ENCODE peak calls at places on chromosomes 3 and 15, in five cellular contexts. One of them, this sample, is unnamed. For H3K4me1, H3K27me3 and H3K9me3, the result is how much of the 10 kb centered on the place peaks cover.

GRCh38 chr15:85539491-85539890 is 159.1 kb downstream of the AKAP13 start:
- DNase-seq in hepatocyte: no peak
- DNase-seq in lower lobe of right lung: no peak
- DNase-seq in endodermal cell: no peak
- DNase-seq in psoas muscle: no peak
- DNase-seq in this sample: no peak

GRCh38 chr3:57120803-57121174 is 44.4 kb downstream of the IL17RD start:
- DNase-seq in hepatocyte: no peak
- DNase-seq in lower lobe of right lung: no peak
- DNase-seq in endodermal cell: no peak
- DNase-seq in psoas muscle: no peak
- DNase-seq in this sample: no peak

GRCh38 chr3:130968231-130968630 is 58.4 kb downstream of the ASTE1 start:
- DNase-seq in hepatocyte: no peak
- DNase-seq in lower lobe of right lung: no peak
- DNase-seq in endodermal cell: no peak
- DNase-seq in psoas muscle: no peak
- DNase-seq in this sample: no peak

GRCh38 chr15:47184405-47185221 is 532.7 kb upstream of the SEMA6D start:
- DNase-seq in hepatocyte: peak
- DNase-seq in lower lobe of right lung: no peak
- DNase-seq in endodermal cell: peak
- DNase-seq in psoas muscle: no peak
- DNase-seq in this sample: no peak

GRCh38 chr3:28916713-28917499 is 364.0 kb upstream of the RBMS3 start:
- DNase-seq in hepatocyte: peak
- DNase-seq in lower lobe of right lung: peak
- DNase-seq in endodermal cell: peak
- DNase-seq in psoas muscle: peak
- DNase-seq in this sample: peak

GRCh38 chr15:40754574-40754882 is 526 bp downstream of the RMDN3 start:
- DNase-seq in hepatocyte: peak
- DNase-seq in lower lobe of right lung: no peak
- DNase-seq in endodermal cell: peak
- DNase-seq in psoas muscle: no peak
- DNase-seq in this sample: peak

GRCh38 chr3:57335273-57335938 is 42.9 kb upstream of the ASB14 start:
- DNase-seq in hepatocyte: no peak
- DNase-seq in lower lobe of right lung: no peak
- DNase-seq in endodermal cell: no peak
- DNase-seq in psoas muscle: no peak
- DNase-seq in this sample: no peak

GRCh38 chr15:49906976-49907375 is 212.1 kb downstream of the ATP8B4 start:
- DNase-seq in hepatocyte: no peak
- DNase-seq in lower lobe of right lung: no peak
- DNase-seq in endodermal cell: no peak
- DNase-seq in psoas muscle: no peak
- DNase-seq in this sample: no peak

GRCh38 chr3:161263057-161263456 is 41.9 kb downstream of the NMD3 start:
- DNase-seq in hepatocyte: no peak
- DNase-seq in lower lobe of right lung: no peak
- DNase-seq in endodermal cell: no peak
- DNase-seq in psoas muscle: no peak
- DNase-seq in this sample: no peak

GRCh38 chr15:49152552-49153337 is 2.7 kb downstream of the COPS2 start:
- DNase-seq in hepatocyte: no peak
- DNase-seq in lower lobe of right lung: no peak
- DNase-seq in endodermal cell: no peak
- DNase-seq in psoas muscle: no peak
- DNase-seq in this sample: no peak

GRCh38 chr15:31278544-31279220 is 48.0 kb upstream of the KLF13 start:
- DNase-seq in hepatocyte: no peak
- DNase-seq in lower lobe of right lung: no peak
- DNase-seq in endodermal cell: peak
- DNase-seq in psoas muscle: no peak
- DNase-seq in this sample: peak

GRCh38 chr3:30518201-30518864 is 88.1 kb upstream of the TGFBR2 start:
- DNase-seq in hepatocyte: peak
- DNase-seq in lower lobe of right lung: no peak
- DNase-seq in endodermal cell: no peak
- DNase-seq in psoas muscle: no peak
- DNase-seq in this sample: peak

GRCh38 chr3:157163554-157163953 is 3.6 kb upstream of the CCNL1 start:
- DNase-seq in hepatocyte: no peak
- DNase-seq in lower lobe of right lung: no peak
- DNase-seq in endodermal cell: no peak
- DNase-seq in psoas muscle: no peak
- DNase-seq in this sample: no peak

GRCh38 chr3:39190281-39191025 is 1.9 kb downstream of the XIRP1 start:
- DNase-seq in hepatocyte: no peak
- DNase-seq in lower lobe of right lung: no peak
- DNase-seq in endodermal cell: peak
- DNase-seq in psoas muscle: no peak
- DNase-seq in this sample: no peak

GRCh38 chr3:39189648-39190269 is 2.6 kb downstream of the XIRP1 start:
- DNase-seq in hepatocyte: peak
- DNase-seq in lower lobe of right lung: peak
- DNase-seq in endodermal cell: peak
- DNase-seq in psoas muscle: no peak
- DNase-seq in this sample: peak

GRCh38 chr3:39187372-39188155 is 4.8 kb downstream of the XIRP1 start:
- DNase-seq in hepatocyte: no peak
- DNase-seq in lower lobe of right lung: peak
- DNase-seq in endodermal cell: no peak
- DNase-seq in psoas muscle: no peak
- DNase-seq in this sample: no peak

GRCh38 chr3:39188271-39189149 is 3.9 kb downstream of the XIRP1 start:
- DNase-seq in hepatocyte: no peak
- DNase-seq in lower lobe of right lung: no peak
- DNase-seq in endodermal cell: no peak
- DNase-seq in psoas muscle: no peak
- DNase-seq in this sample: no peak

DNA sequence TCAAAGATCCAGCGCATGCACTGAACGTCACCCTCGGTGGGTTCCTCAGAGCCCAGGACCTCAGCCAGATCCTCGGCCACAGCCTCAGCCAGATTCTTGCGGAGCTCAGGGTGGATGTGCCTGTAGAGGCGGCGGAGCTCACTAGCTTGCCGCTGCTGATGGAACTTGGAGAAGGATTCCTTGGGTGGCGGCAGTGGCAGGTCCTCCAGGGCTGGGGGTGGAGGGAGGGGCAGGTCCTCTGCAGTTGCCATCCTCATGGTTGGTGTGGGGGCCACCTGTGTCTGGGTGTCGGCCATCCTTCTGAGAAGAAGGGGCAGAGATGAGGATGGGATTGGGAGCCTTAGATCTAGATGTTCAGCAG is 3.3 kb downstream of the XIRP1 start:
- DNase-seq in hepatocyte: no peak
- DNase-seq in lower lobe of right lung: no peak
- DNase-seq in endodermal cell: peak
- DNase-seq in psoas muscle: no peak
- DNase-seq in this sample: no peak
- H3K4me1 ChIP-seq in hepatocyte: under half
- H3K4me1 ChIP-seq in lower lobe of right lung: under half
- H3K4me1 ChIP-seq in endodermal cell: under half
- H3K4me1 ChIP-seq in psoas muscle: under half
- H3K4me1 ChIP-seq in this sample: under half

DNA sequence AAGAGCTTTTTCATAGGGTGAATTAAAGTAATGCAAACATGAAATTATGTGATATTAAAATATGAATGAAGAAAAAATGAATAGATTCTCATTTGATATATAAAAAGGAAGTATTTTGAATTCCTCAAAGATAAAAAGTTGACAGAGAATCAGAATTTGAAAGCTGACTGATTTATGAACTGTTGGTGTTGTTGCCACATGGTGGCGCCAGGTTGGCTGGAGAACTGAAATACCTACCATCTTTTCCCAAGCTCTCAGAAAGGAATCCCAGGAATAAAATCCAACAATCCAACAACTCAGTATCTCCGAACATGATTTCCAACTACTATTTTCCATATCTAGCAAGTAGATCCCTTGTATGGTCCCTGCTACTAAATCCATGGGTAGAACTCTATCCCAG is 3.1 kb downstream of the MYRIP start:
- DNase-seq in hepatocyte: peak
- DNase-seq in lower lobe of right lung: no peak
- DNase-seq in endodermal cell: peak
- DNase-seq in psoas muscle: no peak
- DNase-seq in this sample: peak
- H3K27me3 ChIP-seq in hepatocyte: half or more
- H3K27me3 ChIP-seq in lower lobe of right lung: under half
- H3K27me3 ChIP-seq in endodermal cell: under half
- H3K27me3 ChIP-seq in psoas muscle: under half
- H3K27me3 ChIP-seq in this sample: under half

GRCh38 chr15:95698230-95698629 is 632.3 kb upstream of the NR2F2 start:
- DNase-seq in hepatocyte: no peak
- DNase-seq in lower lobe of right lung: no peak
- DNase-seq in endodermal cell: no peak
- DNase-seq in psoas muscle: no peak
- DNase-seq in this sample: no peak

GRCh38 chr15:95699578-95699977 is 630.9 kb upstream of the NR2F2 start:
- DNase-seq in hepatocyte: no peak
- DNase-seq in lower lobe of right lung: no peak
- DNase-seq in endodermal cell: no peak
- DNase-seq in psoas muscle: no peak
- DNase-seq in this sample: no peak

GRCh38 chr15:95698971-95699370 is 631.5 kb upstream of the NR2F2 start:
- DNase-seq in hepatocyte: no peak
- DNase-seq in lower lobe of right lung: no peak
- DNase-seq in endodermal cell: no peak
- DNase-seq in psoas muscle: no peak
- DNase-seq in this sample: no peak

GRCh38 chr15:95701410-95701809 is 629.1 kb upstream of the NR2F2 start:
- DNase-seq in hepatocyte: no peak
- DNase-seq in lower lobe of right lung: no peak
- DNase-seq in endodermal cell: no peak
- DNase-seq in psoas muscle: no peak
- DNase-seq in this sample: no peak
- H3K9me3 ChIP-seq in hepatocyte: under half
- H3K9me3 ChIP-seq in lower lobe of right lung: under half
- H3K9me3 ChIP-seq in endodermal cell: under half
- H3K9me3 ChIP-seq in psoas muscle: under half
- H3K9me3 ChIP-seq in this sample: under half

DNA sequence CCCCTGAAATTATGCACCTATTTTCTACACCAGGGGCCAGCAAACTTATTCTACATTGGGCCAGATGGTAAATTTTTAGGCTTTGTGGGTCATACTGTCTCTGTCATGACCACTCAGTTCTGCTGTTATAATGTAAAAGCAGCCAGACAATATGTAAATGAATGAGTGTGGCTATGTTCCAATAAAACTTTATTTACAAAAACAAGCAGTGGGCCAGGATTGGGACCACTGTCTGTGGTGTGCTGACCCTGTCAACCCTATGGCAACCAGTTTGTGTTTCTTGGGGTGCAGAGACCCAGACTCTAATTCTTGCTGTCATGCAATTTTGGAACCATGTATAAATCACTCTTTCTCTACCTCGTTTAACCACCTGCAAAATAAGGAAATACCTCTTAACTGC is 74.7 kb downstream of the LRIG1 start:
- DNase-seq in hepatocyte: no peak
- DNase-seq in lower lobe of right lung: no peak
- DNase-seq in endodermal cell: no peak
- DNase-seq in psoas muscle: no peak
- DNase-seq in this sample: no peak
- H3K4me1 ChIP-seq in hepatocyte: under half
- H3K4me1 ChIP-seq in lower lobe of right lung: under half
- H3K4me1 ChIP-seq in endodermal cell: under half
- H3K4me1 ChIP-seq in psoas muscle: half or more
- H3K4me1 ChIP-seq in this sample: under half

DNA sequence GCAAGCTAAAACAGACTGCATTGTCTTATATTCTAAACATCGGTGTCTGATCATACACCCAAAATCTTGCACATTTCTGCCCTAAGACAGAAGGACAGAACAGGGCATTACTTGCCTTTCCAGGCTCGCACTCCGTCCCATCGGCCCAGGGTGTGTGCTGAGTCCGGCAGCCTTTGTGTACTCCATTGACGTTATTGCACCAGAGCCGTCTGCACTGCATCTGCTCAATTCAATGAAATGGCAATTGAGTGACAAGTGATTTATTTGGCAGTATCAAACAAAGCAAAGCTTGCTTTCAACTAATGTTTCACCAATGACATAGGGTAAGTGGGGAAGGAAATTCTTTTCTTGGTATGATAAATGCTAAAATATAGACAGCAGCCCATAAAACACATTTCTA is 40.0 kb downstream of the ADAMTS9 start:
- DNase-seq in hepatocyte: no peak
- DNase-seq in lower lobe of right lung: no peak
- DNase-seq in endodermal cell: no peak
- DNase-seq in psoas muscle: no peak
- DNase-seq in this sample: no peak
- H3K27me3 ChIP-seq in hepatocyte: under half
- H3K27me3 ChIP-seq in lower lobe of right lung: under half
- H3K27me3 ChIP-seq in endodermal cell: under half
- H3K27me3 ChIP-seq in psoas muscle: under half
- H3K27me3 ChIP-seq in this sample: under half

GRCh38 chr15:100281096-100281917 is 60.5 kb downstream of the ADAMTS17 start:
- DNase-seq in hepatocyte: no peak
- DNase-seq in lower lobe of right lung: no peak
- DNase-seq in endodermal cell: no peak
- DNase-seq in psoas muscle: no peak
- DNase-seq in this sample: no peak

GRCh38 chr15:100277087-100277855 is 64.5 kb downstream of the ADAMTS17 start:
- DNase-seq in hepatocyte: no peak
- DNase-seq in lower lobe of right lung: no peak
- DNase-seq in endodermal cell: no peak
- DNase-seq in psoas muscle: no peak
- DNase-seq in this sample: no peak

GRCh38 chr15:100279849-100280248 is 61.9 kb downstream of the ADAMTS17 start:
- DNase-seq in hepatocyte: no peak
- DNase-seq in lower lobe of right lung: no peak
- DNase-seq in endodermal cell: no peak
- DNase-seq in psoas muscle: no peak
- DNase-seq in this sample: no peak

GRCh38 chr15:100278596-100279380 is 63.0 kb downstream of the ADAMTS17 start:
- DNase-seq in hepatocyte: no peak
- DNase-seq in lower lobe of right lung: no peak
- DNase-seq in endodermal cell: no peak
- DNase-seq in psoas muscle: no peak
- DNase-seq in this sample: no peak

GRCh38 chr15:100279446-100279845 is 62.3 kb downstream of the ADAMTS17 start:
- DNase-seq in hepatocyte: no peak
- DNase-seq in lower lobe of right lung: no peak
- DNase-seq in endodermal cell: no peak
- DNase-seq in psoas muscle: no peak
- DNase-seq in this sample: no peak
- H3K9me3 ChIP-seq in hepatocyte: under half
- H3K9me3 ChIP-seq in lower lobe of right lung: under half
- H3K9me3 ChIP-seq in endodermal cell: under half
- H3K9me3 ChIP-seq in psoas muscle: under half
- H3K9me3 ChIP-seq in this sample: under half

GRCh38 chr15:57033715-57034439 is 115.4 kb downstream of the TCF12 start:
- DNase-seq in hepatocyte: no peak
- DNase-seq in lower lobe of right lung: no peak
- DNase-seq in endodermal cell: no peak
- DNase-seq in psoas muscle: no peak
- DNase-seq in this sample: no peak
- H3K4me1 ChIP-seq in hepatocyte: under half
- H3K4me1 ChIP-seq in lower lobe of right lung: under half
- H3K4me1 ChIP-seq in endodermal cell: under half
- H3K4me1 ChIP-seq in psoas muscle: under half
- H3K4me1 ChIP-seq in this sample: under half